ENCODE peak calls at places on chromosome 9, in eight cellular contexts. D is heart right ventricle; M is OCI-LY7; H is CD4-positive, alpha-beta T cell; Z is Peyer's patch; I is RWPE1; L is PC-3; G is kidney. N is an unnamed sample.

GRCh38 chr9:70407081-70407503 is 7.4 kb downstream of the KLF9 start:
- DNase-seq in D (no peak), M (no peak), H (no peak), Z (no peak), I (no peak), L (no peak), G (no peak), N (no peak)

GRCh38 chr9:14021871-14022525 is 291.9 kb downstream of the NFIB start:
- DNase-seq in D (no peak), M (no peak), H (no peak), Z (no peak), I (no peak), L (no peak), G (no peak), N (no peak)

GRCh38 chr9:31541626-31542025 is 842.8 kb upstream of the ACO1 start:
- DNase-seq in D (no peak), M (no peak), H (no peak), Z (no peak), I (no peak), L (no peak), G (no peak), N (no peak)

GRCh38 chr9:130630506-130631330 is 33.7 kb upstream of the PRDM12 start:
- DNase-seq in D (peak; percentile 79), M (no peak), H (no peak), Z (no peak), I (no peak), L (no peak), G (no peak), N (no peak)

GRCh38 chr9:37290881-37291485 is 131.5 kb upstream of the GRHPR start:
- DNase-seq in D (no peak), M (peak; percentile 48), H (no peak), Z (no peak), I (peak; percentile 77), L (peak; percentile 52), G (no peak), N (no peak)

GRCh38 chr9:116596646-116597045 is 90.5 kb upstream of the TRIM32 start:
- DNase-seq in D (no peak), M (no peak), H (no peak), Z (no peak), I (no peak), L (no peak), G (no peak), N (no peak)

GRCh38 chr9:4042966-4043365 is 256.9 kb downstream of the GLIS3 start:
- DNase-seq in D (no peak), M (no peak), H (no peak), Z (no peak), I (no peak), L (no peak), G (no peak), N (no peak)

GRCh38 chr9:85522459-85523092 is 219.2 kb downstream of the AGTPBP1 start:
- DNase-seq in D (peak; percentile 55), M (no peak), H (no peak), Z (no peak), I (peak; percentile 20), L (no peak), G (no peak), N (peak; percentile 61)

GRCh38 chr9:81455417-81455816 is 233.9 kb downstream of the TLE1 start:
- DNase-seq in D (no peak), M (no peak), H (no peak), Z (no peak), I (no peak), L (no peak), G (no peak), N (no peak)

GRCh38 chr9:35814106-35814840 is 569 bp downstream of the HINT2 start:
- DNase-seq in D (peak; percentile 76), M (peak; percentile 75), H (peak; percentile 16), Z (peak; percentile 69), I (peak; percentile 64), L (peak; percentile 30), G (peak; percentile 94), N (peak; percentile 59)

GRCh38 chr9:16243798-16244197 is 626.7 kb downstream of the BNC2 start:
- DNase-seq in D (no peak), M (no peak), H (no peak), Z (no peak), I (peak; percentile 17), L (no peak), G (no peak), N (no peak)

GRCh38 chr9:77040340-77040739 is 20.9 kb downstream of the FOXB2 start:
- DNase-seq in D (no peak), M (no peak), H (no peak), Z (no peak), I (no peak), L (no peak), G (no peak), N (no peak)

GRCh38 chr9:125816321-125816720 is 69.1 kb downstream of the PBX3 start:
- DNase-seq in D (no peak), M (no peak), H (no peak), Z (no peak), I (no peak), L (no peak), G (no peak), N (no peak)

GRCh38 chr9:16289639-16290038 is 580.8 kb downstream of the BNC2 start:
- DNase-seq in D (no peak), M (no peak), H (no peak), Z (no peak), I (no peak), L (no peak), G (no peak), N (no peak)

GRCh38 chr9:105901514-105902109 is 207.3 kb downstream of the TMEM38B start:
- DNase-seq in D (peak; percentile 29), M (peak; percentile 16), H (no peak), Z (no peak), I (peak; percentile 80), L (peak; percentile 67), G (no peak), N (no peak)

DNA sequence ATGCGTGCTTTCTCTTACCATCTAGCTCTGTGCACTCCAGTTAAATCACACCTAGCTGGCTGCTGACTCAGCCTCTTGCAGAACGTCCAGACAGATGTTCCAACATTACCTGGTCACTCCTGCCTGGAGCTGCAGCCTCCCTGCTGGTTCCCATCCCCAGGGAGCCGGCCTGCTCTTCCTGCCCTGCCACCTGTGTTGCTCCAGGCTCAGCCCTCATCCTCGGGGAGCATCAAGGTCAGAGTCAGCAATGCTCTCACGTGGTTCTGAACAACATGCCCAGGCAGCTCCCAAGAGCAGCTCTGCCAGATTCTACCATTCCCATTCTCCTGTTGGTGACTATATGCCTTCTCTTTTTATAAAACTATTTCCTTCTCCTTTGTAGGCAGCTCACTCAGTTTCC is 81.3 kb downstream of the GADD45G start:
- DNase-seq in D (no peak), M (no peak), H (no peak), Z (no peak), I (peak; percentile 99), L (no peak), G (no peak), N (no peak)
- TF ChIP-seq CTCF in D (no peak), M (no peak), H (no peak), Z (no peak), I (no peak), L (no peak), G (no peak), N (no peak)

GRCh38 chr9:20540169-20540863 is 82.0 kb downstream of the MLLT3 start:
- DNase-seq in D (no peak), M (no peak), H (no peak), Z (no peak), I (no peak), L (no peak), G (no peak), N (no peak)

GRCh38 chr9:20538092-20538491 is 84.2 kb downstream of the MLLT3 start:
- DNase-seq in D (no peak), M (no peak), H (no peak), Z (no peak), I (no peak), L (no peak), G (no peak), N (no peak)

GRCh38 chr9:20532584-20532983 is 89.7 kb downstream of the MLLT3 start:
- DNase-seq in D (no peak), M (no peak), H (no peak), Z (no peak), I (no peak), L (no peak), G (no peak), N (no peak)

GRCh38 chr9:20538956-20539355 is 83.3 kb downstream of the MLLT3 start:
- DNase-seq in D (no peak), M (no peak), H (no peak), Z (no peak), I (no peak), L (no peak), G (no peak), N (no peak)

GRCh38 chr9:20537269-20537668 is 85.0 kb downstream of the MLLT3 start:
- DNase-seq in D (no peak), M (no peak), H (no peak), Z (no peak), I (no peak), L (no peak), G (no peak), N (no peak)
- H3K27ac ChIP-seq in D (no peak overlapping the region), M (no peak overlapping the region), H (no peak overlapping the region), Z (no peak overlapping the region), I (no peak overlapping the region), L (no peak overlapping the region), G (no peak overlapping the region), N (no peak overlapping the region)

GRCh38 chr9:111375062-111375461 is 45.0 kb upstream of the OR2K2 start:
- DNase-seq in D (no peak), M (no peak), H (no peak), Z (no peak), I (no peak), L (peak; percentile 55), G (no peak), N (no peak)
- TF ChIP-seq CTCF in D (no peak), M (no peak), H (no peak), Z (no peak), I (no peak), L (no peak), G (no peak), N (no peak)

DNA sequence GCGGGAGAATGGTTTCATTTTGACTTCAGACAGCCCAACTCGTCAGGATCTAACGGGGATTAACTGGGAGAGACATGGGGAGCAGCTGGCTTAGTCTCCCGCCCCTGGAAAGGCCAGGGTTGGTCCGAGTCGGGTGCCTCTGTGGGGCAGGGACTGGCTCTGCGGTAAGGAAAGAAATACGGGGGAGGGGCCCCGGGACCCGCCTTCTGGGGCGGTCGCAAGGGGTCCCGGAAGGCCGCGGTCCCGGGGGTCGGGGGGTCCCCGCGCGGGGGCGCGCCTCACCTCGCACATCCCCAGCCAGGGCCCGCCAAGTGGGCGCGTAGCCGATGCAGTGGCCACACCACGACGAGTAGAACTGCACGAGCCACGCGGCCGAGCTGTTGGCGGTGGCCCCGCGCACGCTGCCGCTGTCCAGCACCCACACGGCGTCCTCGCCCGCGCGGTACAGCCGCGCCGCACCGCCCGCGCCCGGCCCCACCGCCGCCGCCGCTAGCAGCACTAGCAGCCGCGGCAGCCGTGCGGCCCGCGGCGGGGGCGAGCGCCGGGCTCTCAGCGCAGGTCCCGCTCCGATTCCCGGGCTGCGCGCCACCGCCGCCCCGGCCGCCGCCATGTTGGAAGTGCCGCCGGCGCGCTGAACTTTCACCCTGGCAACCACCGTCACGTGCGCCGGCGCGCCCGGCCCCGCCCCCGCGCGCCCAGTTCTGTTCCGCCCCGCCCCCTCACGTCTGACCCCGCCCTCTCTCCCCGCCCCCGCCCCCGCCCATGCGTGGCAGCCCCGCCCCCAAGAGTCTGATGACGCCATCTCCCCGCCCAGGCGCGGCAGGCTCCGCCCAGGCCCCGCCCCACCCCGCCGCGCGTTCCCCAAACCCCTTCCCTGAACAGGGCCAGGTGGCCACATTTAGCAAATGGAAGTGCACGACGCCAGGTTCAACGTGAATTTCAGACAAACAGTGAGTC is at the start of gene QSOX2:
- DNase-seq in D (peak; percentile 88), M (peak; percentile 87), H (peak; percentile 81), Z (peak; percentile 82), I (peak; percentile 92), L (peak; percentile 59), G (peak; percentile 94), N (peak; percentile 79)
- H3K27ac ChIP-seq in D (peak within 1 kb of the TSS; percentile 30), M (peak within 1 kb of the TSS; percentile 86), H (peak within 1 kb of the TSS; percentile 15), Z (peak within 1 kb of the TSS; percentile 52), I (peak within 1 kb of the TSS; percentile 64), L (no peak within 1 kb of the TSS), G (no peak within 1 kb of the TSS), N (peak within 1 kb of the TSS; percentile 71)